ENCODE peak calls at places on chromosomes 3 and 15, in eight cellular contexts. One of them, this sample, is unnamed.

GRCh38 chr3:126304704-126305103 is 52.5 kb downstream of the KLF15 start:
- DNase-seq in OCI-LY7: no peak
- DNase-seq in activated T-cell treated with anti-CD3 and anti-CD28 coated beads for 24 hours: no peak
- DNase-seq in effector memory CD4-positive, alpha-beta T cell: no peak
- DNase-seq in AML-193: no peak
- DNase-seq in GM04504: no peak
- DNase-seq in M059J: peak
- DNase-seq in lower leg skin: no peak
- DNase-seq in this sample: no peak

GRCh38 chr15:70269991-70270751 is 172.5 kb upstream of the TLE3 start:
- DNase-seq in effector memory CD4-positive, alpha-beta T cell: no peak
- DNase-seq in M059J: no peak
- DNase-seq in lower leg skin: no peak
- DNase-seq in activated T-cell treated with anti-CD3 and anti-CD28 coated beads for 24 hours: no peak
- DNase-seq in OCI-LY7: no peak
- DNase-seq in GM04504: no peak
- DNase-seq in AML-193: no peak
- DNase-seq in this sample: no peak

GRCh38 chr3:196736670-196737374 is 2.8 kb upstream of the PAK2 start:
- DNase-seq in M059J: no peak
- DNase-seq in activated T-cell treated with anti-CD3 and anti-CD28 coated beads for 24 hours: no peak
- DNase-seq in OCI-LY7: no peak
- DNase-seq in lower leg skin: no peak
- DNase-seq in GM04504: no peak
- DNase-seq in AML-193: no peak
- DNase-seq in effector memory CD4-positive, alpha-beta T cell: no peak
- DNase-seq in this sample: no peak

GRCh38 chr3:156360992-156361391 is 193.9 kb downstream of the SSR3 start:
- DNase-seq in effector memory CD4-positive, alpha-beta T cell: no peak
- DNase-seq in activated T-cell treated with anti-CD3 and anti-CD28 coated beads for 24 hours: no peak
- DNase-seq in M059J: no peak
- DNase-seq in GM04504: no peak
- DNase-seq in lower leg skin: no peak
- DNase-seq in AML-193: no peak
- DNase-seq in OCI-LY7: no peak
- DNase-seq in this sample: no peak

GRCh38 chr3:71228156-71228885 is 355.2 kb downstream of the FOXP1 start:
- DNase-seq in AML-193: no peak
- DNase-seq in OCI-LY7: no peak
- DNase-seq in lower leg skin: no peak
- DNase-seq in activated T-cell treated with anti-CD3 and anti-CD28 coated beads for 24 hours: no peak
- DNase-seq in M059J: no peak
- DNase-seq in GM04504: no peak
- DNase-seq in effector memory CD4-positive, alpha-beta T cell: no peak
- DNase-seq in this sample: no peak

GRCh38 chr3:16419640-16420039 is 93.9 kb downstream of the RFTN1 start:
- DNase-seq in GM04504: no peak
- DNase-seq in activated T-cell treated with anti-CD3 and anti-CD28 coated beads for 24 hours: no peak
- DNase-seq in OCI-LY7: no peak
- DNase-seq in M059J: peak
- DNase-seq in lower leg skin: no peak
- DNase-seq in effector memory CD4-positive, alpha-beta T cell: no peak
- DNase-seq in AML-193: no peak
- DNase-seq in this sample: no peak

GRCh38 chr3:178076718-178077117 is 459.5 kb upstream of the KCNMB2 start:
- DNase-seq in M059J: no peak
- DNase-seq in GM04504: no peak
- DNase-seq in AML-193: peak
- DNase-seq in effector memory CD4-positive, alpha-beta T cell: no peak
- DNase-seq in lower leg skin: no peak
- DNase-seq in activated T-cell treated with anti-CD3 and anti-CD28 coated beads for 24 hours: no peak
- DNase-seq in OCI-LY7: no peak
- DNase-seq in this sample: no peak

GRCh38 chr15:52680041-52680391 is 828 bp upstream of the ATOSA start:
- DNase-seq in lower leg skin: no peak
- DNase-seq in OCI-LY7: peak
- DNase-seq in AML-193: no peak
- DNase-seq in effector memory CD4-positive, alpha-beta T cell: no peak
- DNase-seq in GM04504: peak
- DNase-seq in activated T-cell treated with anti-CD3 and anti-CD28 coated beads for 24 hours: no peak
- DNase-seq in M059J: peak
- DNase-seq in this sample: no peak

GRCh38 chr3:9014189-9014588 is 50.9 kb upstream of the RAD18 start:
- DNase-seq in OCI-LY7: no peak
- DNase-seq in GM04504: no peak
- DNase-seq in effector memory CD4-positive, alpha-beta T cell: no peak
- DNase-seq in M059J: no peak
- DNase-seq in AML-193: no peak
- DNase-seq in activated T-cell treated with anti-CD3 and anti-CD28 coated beads for 24 hours: no peak
- DNase-seq in lower leg skin: no peak
- DNase-seq in this sample: peak

GRCh38 chr3:105647047-105647446 is 221.8 kb downstream of the CBLB start:
- DNase-seq in OCI-LY7: no peak
- DNase-seq in GM04504: peak
- DNase-seq in AML-193: peak
- DNase-seq in effector memory CD4-positive, alpha-beta T cell: no peak
- DNase-seq in M059J: peak
- DNase-seq in activated T-cell treated with anti-CD3 and anti-CD28 coated beads for 24 hours: no peak
- DNase-seq in lower leg skin: no peak
- DNase-seq in this sample: no peak

GRCh38 chr3:168881804-168882203 is 781.7 kb downstream of the MECOM start:
- DNase-seq in activated T-cell treated with anti-CD3 and anti-CD28 coated beads for 24 hours: no peak
- DNase-seq in lower leg skin: no peak
- DNase-seq in M059J: peak
- DNase-seq in effector memory CD4-positive, alpha-beta T cell: no peak
- DNase-seq in AML-193: no peak
- DNase-seq in GM04504: no peak
- DNase-seq in OCI-LY7: no peak
- DNase-seq in this sample: no peak

GRCh38 chr3:125990253-125990970 is 21.4 kb downstream of the ROPN1B start:
- DNase-seq in lower leg skin: peak
- DNase-seq in OCI-LY7: peak
- DNase-seq in M059J: peak
- DNase-seq in GM04504: no peak
- DNase-seq in activated T-cell treated with anti-CD3 and anti-CD28 coated beads for 24 hours: peak
- DNase-seq in effector memory CD4-positive, alpha-beta T cell: peak
- DNase-seq in AML-193: no peak
- DNase-seq in this sample: peak

GRCh38 chr15:94272251-94272898 is 41.0 kb downstream of the MCTP2 start:
- DNase-seq in activated T-cell treated with anti-CD3 and anti-CD28 coated beads for 24 hours: no peak
- DNase-seq in GM04504: no peak
- DNase-seq in OCI-LY7: peak
- DNase-seq in AML-193: peak
- DNase-seq in effector memory CD4-positive, alpha-beta T cell: no peak
- DNase-seq in M059J: no peak
- DNase-seq in lower leg skin: no peak
- DNase-seq in this sample: no peak

GRCh38 chr3:71428841-71429609 is 154.5 kb downstream of the FOXP1 start:
- DNase-seq in OCI-LY7: peak
- DNase-seq in activated T-cell treated with anti-CD3 and anti-CD28 coated beads for 24 hours: no peak
- DNase-seq in effector memory CD4-positive, alpha-beta T cell: no peak
- DNase-seq in lower leg skin: peak
- DNase-seq in GM04504: peak
- DNase-seq in AML-193: no peak
- DNase-seq in M059J: no peak
- DNase-seq in this sample: no peak

GRCh38 chr3:189824629-189825312 is 193.6 kb downstream of the TP63 start:
- DNase-seq in activated T-cell treated with anti-CD3 and anti-CD28 coated beads for 24 hours: no peak
- DNase-seq in lower leg skin: no peak
- DNase-seq in AML-193: no peak
- DNase-seq in effector memory CD4-positive, alpha-beta T cell: no peak
- DNase-seq in GM04504: peak
- DNase-seq in M059J: peak
- DNase-seq in OCI-LY7: no peak
- DNase-seq in this sample: no peak

GRCh38 chr3:124832782-124833709 is 54.1 kb downstream of the ITGB5 start:
- DNase-seq in AML-193: no peak
- DNase-seq in lower leg skin: no peak
- DNase-seq in OCI-LY7: no peak
- DNase-seq in M059J: peak
- DNase-seq in GM04504: peak
- DNase-seq in activated T-cell treated with anti-CD3 and anti-CD28 coated beads for 24 hours: no peak
- DNase-seq in effector memory CD4-positive, alpha-beta T cell: no peak
- DNase-seq in this sample: no peak

GRCh38 chr3:23916886-23917815 is at the start of the genes NKIRAS1 and RPL15:
- DNase-seq in lower leg skin: peak
- DNase-seq in AML-193: peak
- DNase-seq in OCI-LY7: peak
- DNase-seq in GM04504: peak
- DNase-seq in activated T-cell treated with anti-CD3 and anti-CD28 coated beads for 24 hours: peak
- DNase-seq in effector memory CD4-positive, alpha-beta T cell: peak
- DNase-seq in M059J: peak
- DNase-seq in this sample: peak

GRCh38 chr3:25453521-25454410 is 25.7 kb downstream of the RARB start:
- DNase-seq in OCI-LY7: no peak
- DNase-seq in M059J: no peak
- DNase-seq in AML-193: no peak
- DNase-seq in activated T-cell treated with anti-CD3 and anti-CD28 coated beads for 24 hours: no peak
- DNase-seq in effector memory CD4-positive, alpha-beta T cell: no peak
- DNase-seq in GM04504: peak
- DNase-seq in lower leg skin: no peak
- DNase-seq in this sample: no peak

GRCh38 chr3:195875482-195876236 is 32.7 kb downstream of the TNK2 start:
- DNase-seq in effector memory CD4-positive, alpha-beta T cell: no peak
- DNase-seq in OCI-LY7: no peak
- DNase-seq in lower leg skin: no peak
- DNase-seq in AML-193: no peak
- DNase-seq in M059J: no peak
- DNase-seq in activated T-cell treated with anti-CD3 and anti-CD28 coated beads for 24 hours: no peak
- DNase-seq in GM04504: no peak
- DNase-seq in this sample: no peak

GRCh38 chr15:50973605-50974004 is 65.1 kb downstream of the AP4E1 start:
- DNase-seq in effector memory CD4-positive, alpha-beta T cell: no peak
- DNase-seq in activated T-cell treated with anti-CD3 and anti-CD28 coated beads for 24 hours: no peak
- DNase-seq in GM04504: no peak
- DNase-seq in M059J: no peak
- DNase-seq in lower leg skin: no peak
- DNase-seq in AML-193: no peak
- DNase-seq in OCI-LY7: no peak
- DNase-seq in this sample: no peak

GRCh38 chr3:43290961-43291360 is 4.6 kb downstream of the SNRK start:
- DNase-seq in AML-193: no peak
- DNase-seq in activated T-cell treated with anti-CD3 and anti-CD28 coated beads for 24 hours: no peak
- DNase-seq in lower leg skin: no peak
- DNase-seq in effector memory CD4-positive, alpha-beta T cell: no peak
- DNase-seq in M059J: no peak
- DNase-seq in OCI-LY7: no peak
- DNase-seq in GM04504: no peak
- DNase-seq in this sample: no peak

GRCh38 chr3:90221900-90222299 is 1114.5 kb downstream of the EPHA3 start:
- DNase-seq in effector memory CD4-positive, alpha-beta T cell: no peak
- DNase-seq in lower leg skin: no peak
- DNase-seq in activated T-cell treated with anti-CD3 and anti-CD28 coated beads for 24 hours: no peak
- DNase-seq in GM04504: no peak
- DNase-seq in AML-193: no peak
- DNase-seq in OCI-LY7: no peak
- DNase-seq in M059J: no peak
- DNase-seq in this sample: no peak

GRCh38 chr3:14728113-14728512 is 53.2 kb downstream of the C3orf20 start:
- DNase-seq in AML-193: no peak
- DNase-seq in effector memory CD4-positive, alpha-beta T cell: no peak
- DNase-seq in M059J: no peak
- DNase-seq in lower leg skin: no peak
- DNase-seq in OCI-LY7: no peak
- DNase-seq in GM04504: no peak
- DNase-seq in activated T-cell treated with anti-CD3 and anti-CD28 coated beads for 24 hours: no peak
- DNase-seq in this sample: no peak

GRCh38 chr15:96121066-96121465 is 209.4 kb upstream of the NR2F2 start:
- DNase-seq in AML-193: no peak
- DNase-seq in GM04504: no peak
- DNase-seq in M059J: no peak
- DNase-seq in OCI-LY7: no peak
- DNase-seq in lower leg skin: no peak
- DNase-seq in effector memory CD4-positive, alpha-beta T cell: no peak
- DNase-seq in activated T-cell treated with anti-CD3 and anti-CD28 coated beads for 24 hours: no peak
- DNase-seq in this sample: no peak

GRCh38 chr3:71512000-71512399 is 71.5 kb downstream of the FOXP1 start:
- DNase-seq in effector memory CD4-positive, alpha-beta T cell: no peak
- DNase-seq in OCI-LY7: peak
- DNase-seq in activated T-cell treated with anti-CD3 and anti-CD28 coated beads for 24 hours: no peak
- DNase-seq in GM04504: no peak
- DNase-seq in AML-193: peak
- DNase-seq in lower leg skin: no peak
- DNase-seq in M059J: no peak
- DNase-seq in this sample: no peak

GRCh38 chr3:142318331-142318730 is 92.9 kb upstream of the GK5 start:
- DNase-seq in effector memory CD4-positive, alpha-beta T cell: no peak
- DNase-seq in AML-193: no peak
- DNase-seq in lower leg skin: no peak
- DNase-seq in GM04504: no peak
- DNase-seq in M059J: peak
- DNase-seq in activated T-cell treated with anti-CD3 and anti-CD28 coated beads for 24 hours: no peak
- DNase-seq in OCI-LY7: no peak
- DNase-seq in this sample: no peak

GRCh38 chr3:194880940-194881925 is 195.6 kb downstream of the FAM43A start:
- DNase-seq in M059J: no peak
- DNase-seq in activated T-cell treated with anti-CD3 and anti-CD28 coated beads for 24 hours: no peak
- DNase-seq in GM04504: no peak
- DNase-seq in lower leg skin: no peak
- DNase-seq in AML-193: peak
- DNase-seq in OCI-LY7: no peak
- DNase-seq in effector memory CD4-positive, alpha-beta T cell: no peak
- DNase-seq in this sample: peak

GRCh38 chr15:25797511-25798206 is 65.5 kb downstream of the ATP10A start:
- DNase-seq in OCI-LY7: no peak
- DNase-seq in AML-193: no peak
- DNase-seq in lower leg skin: peak
- DNase-seq in activated T-cell treated with anti-CD3 and anti-CD28 coated beads for 24 hours: no peak
- DNase-seq in GM04504: no peak
- DNase-seq in M059J: no peak
- DNase-seq in effector memory CD4-positive, alpha-beta T cell: no peak
- DNase-seq in this sample: peak

GRCh38 chr3:48847053-48847585 is 555 bp downstream of the PRKAR2A start:
- DNase-seq in OCI-LY7: peak
- DNase-seq in M059J: peak
- DNase-seq in GM04504: peak
- DNase-seq in effector memory CD4-positive, alpha-beta T cell: peak
- DNase-seq in activated T-cell treated with anti-CD3 and anti-CD28 coated beads for 24 hours: peak
- DNase-seq in lower leg skin: peak
- DNase-seq in AML-193: peak
- DNase-seq in this sample: peak

GRCh38 chr15:88644741-88645140 is 5.9 kb downstream of the ISG20 start:
- DNase-seq in OCI-LY7: peak
- DNase-seq in activated T-cell treated with anti-CD3 and anti-CD28 coated beads for 24 hours: no peak
- DNase-seq in AML-193: no peak
- DNase-seq in M059J: no peak
- DNase-seq in GM04504: no peak
- DNase-seq in lower leg skin: peak
- DNase-seq in effector memory CD4-positive, alpha-beta T cell: no peak
- DNase-seq in this sample: no peak

GRCh38 chr3:4350789-4351163 is 47.6 kb downstream of the SETMAR start:
- DNase-seq in M059J: peak
- DNase-seq in effector memory CD4-positive, alpha-beta T cell: peak
- DNase-seq in GM04504: peak
- DNase-seq in lower leg skin: no peak
- DNase-seq in AML-193: peak
- DNase-seq in activated T-cell treated with anti-CD3 and anti-CD28 coated beads for 24 hours: peak
- DNase-seq in OCI-LY7: peak
- DNase-seq in this sample: no peak

GRCh38 chr15:52008698-52009434 is 10.2 kb upstream of the MAPK6 start:
- DNase-seq in M059J: no peak
- DNase-seq in effector memory CD4-positive, alpha-beta T cell: no peak
- DNase-seq in GM04504: no peak
- DNase-seq in OCI-LY7: peak
- DNase-seq in lower leg skin: no peak
- DNase-seq in activated T-cell treated with anti-CD3 and anti-CD28 coated beads for 24 hours: no peak
- DNase-seq in AML-193: no peak
- DNase-seq in this sample: no peak

GRCh38 chr15:101170568-101171350 is 81.1 kb downstream of the CHSY1 start:
- DNase-seq in lower leg skin: peak
- DNase-seq in AML-193: no peak
- DNase-seq in OCI-LY7: no peak
- DNase-seq in GM04504: peak
- DNase-seq in effector memory CD4-positive, alpha-beta T cell: no peak
- DNase-seq in activated T-cell treated with anti-CD3 and anti-CD28 coated beads for 24 hours: no peak
- DNase-seq in M059J: peak
- DNase-seq in this sample: peak

GRCh38 chr15:99536422-99537033 is 29.3 kb upstream of the MEF2A start:
- DNase-seq in M059J: peak
- DNase-seq in OCI-LY7: no peak
- DNase-seq in GM04504: peak
- DNase-seq in effector memory CD4-positive, alpha-beta T cell: no peak
- DNase-seq in AML-193: no peak
- DNase-seq in lower leg skin: peak
- DNase-seq in activated T-cell treated with anti-CD3 and anti-CD28 coated beads for 24 hours: no peak
- DNase-seq in this sample: peak